ENCODE peak calls at places on chromosomes 5 and 9, in five cellular contexts. Q, M, C, A and Y are unnamed samples.

GRCh38 chr5:158026248-158027031 is 167.5 kb upstream of the CLINT1 start:
- DNase-seq in Q (no peak), M (peak), C (no peak), A (no peak), Y (no peak)

GRCh38 chr9:99859395-99859980 is 37.8 kb downstream of the NR4A3 start:
- DNase-seq in Q (no peak), M (peak), C (peak), A (no peak), Y (no peak)

GRCh38 chr9:2013688-2014087 is 1.5 kb upstream of the SMARCA2 start:
- DNase-seq in Q (no peak), M (peak), C (no peak), A (no peak), Y (no peak)

GRCh38 chr5:78803386-78803785 is 154.8 kb upstream of the LHFPL2 start:
- DNase-seq in Q (no peak), M (peak), C (no peak), A (no peak), Y (no peak)

GRCh38 chr9:130805510-130806387 is 29.3 kb upstream of the ABL1 start:
- DNase-seq in Q (no peak), M (peak), C (no peak), A (no peak), Y (no peak)

GRCh38 chr5:62326702-62327101 is 20.7 kb downstream of the KIF2A start:
- DNase-seq in Q (no peak), M (no peak), C (no peak), A (no peak), Y (no peak)

GRCh38 chr9:81382281-81382680 is 307.1 kb downstream of the TLE1 start:
- DNase-seq in Q (no peak), M (no peak), C (no peak), A (no peak), Y (no peak)

GRCh38 chr5:144427871-144428270 is 257.2 kb downstream of the KCTD16 start:
- DNase-seq in Q (no peak), M (no peak), C (no peak), A (no peak), Y (no peak)

GRCh38 chr5:78621269-78621871 is 27.2 kb downstream of the LHFPL2 start:
- DNase-seq in Q (no peak), M (peak), C (no peak), A (no peak), Y (no peak)

GRCh38 chr9:129182625-129183494 is 4.8 kb upstream of the IER5L start:
- DNase-seq in Q (no peak), M (no peak), C (peak), A (no peak), Y (no peak)

GRCh38 chr9:5951686-5952211 is 61.1 kb downstream of the MLANA start:
- DNase-seq in Q (no peak), M (peak), C (peak), A (no peak), Y (no peak)

GRCh38 chr5:14040542-14040941 is 96.1 kb upstream of the DNAH5 start:
- DNase-seq in Q (no peak), M (no peak), C (no peak), A (no peak), Y (no peak)

GRCh38 chr5:14659821-14660607 is 4.5 kb upstream of the OTULIN start:
- DNase-seq in Q (no peak), M (peak), C (no peak), A (no peak), Y (no peak)

GRCh38 chr9:116468369-116468768 is 218.7 kb upstream of the TRIM32 start:
- DNase-seq in Q (no peak), M (no peak), C (no peak), A (no peak), Y (no peak)

GRCh38 chr9:13790055-13790454 is 510.6 kb upstream of the MPDZ start:
- DNase-seq in Q (no peak), M (no peak), C (no peak), A (no peak), Y (no peak)

GRCh38 chr5:60184599-60184998 is 291.1 kb upstream of the PDE4D start:
- DNase-seq in Q (no peak), M (no peak), C (no peak), A (no peak), Y (no peak)

GRCh38 chr5:126877011-126877410 is 100.1 kb downstream of the LMNB1 start:
- DNase-seq in Q (no peak), M (no peak), C (no peak), A (no peak), Y (no peak)

GRCh38 chr9:107612136-107612535 is 122.6 kb upstream of the KLF4 start:
- DNase-seq in Q (no peak), M (peak), C (no peak), A (no peak), Y (no peak)